ENCODE peak calls at places on chromosomes 7 and 10, in four cellular contexts. G, D, K and L are unnamed samples.

GRCh38 chr10:30059209-30060107 is at the start of gene JCAD:
- DNase-seq in G (no peak), K (peak; percentile 66), D (peak; percentile 73), L (no peak)

GRCh38 chr10:86067436-86068050 is 299.1 kb downstream of the GRID1 start:
- DNase-seq in G (no peak), K (no peak), D (no peak), L (no peak)

GRCh38 chr7:29337628-29338116 is 143.1 kb downstream of the CHN2 start:
- DNase-seq in K (no peak), G (no peak), D (no peak), L (no peak)

GRCh38 chr10:122089343-122090015 is 100.5 kb downstream of the TACC2 start:
- DNase-seq in D (no peak), G (peak; percentile 20), K (no peak), L (no peak)

GRCh38 chr10:88147000-88147798 is 283.8 kb downstream of the PTEN start:
- DNase-seq in D (no peak), K (no peak), G (no peak), L (no peak)

GRCh38 chr10:30047924-30048531 is 11.4 kb downstream of the JCAD start:
- DNase-seq in G (no peak), D (no peak), K (no peak), L (no peak)

GRCh38 chr7:44101966-44102845 is 1.9 kb upstream of the AEBP1 start:
- DNase-seq in D (no peak), G (no peak), K (no peak), L (no peak)

GRCh38 chr10:71726673-71727428 is 7.3 kb upstream of the C10orf105 start:
- DNase-seq in G (no peak), D (no peak), K (no peak), L (peak; percentile 69)

GRCh38 chr10:111295788-111296187 is 219.0 kb downstream of the ADRA2A start:
- DNase-seq in D (no peak), K (no peak), G (no peak), L (no peak)

GRCh38 chr7:1090236-1090635 is 2.3 kb downstream of the GPER1 start:
- DNase-seq in G (no peak), K (no peak), D (no peak), L (no peak)
- TF ChIP-seq EZH2 in G (no peak), K (no peak), D (no peak), L (no peak)

DNA sequence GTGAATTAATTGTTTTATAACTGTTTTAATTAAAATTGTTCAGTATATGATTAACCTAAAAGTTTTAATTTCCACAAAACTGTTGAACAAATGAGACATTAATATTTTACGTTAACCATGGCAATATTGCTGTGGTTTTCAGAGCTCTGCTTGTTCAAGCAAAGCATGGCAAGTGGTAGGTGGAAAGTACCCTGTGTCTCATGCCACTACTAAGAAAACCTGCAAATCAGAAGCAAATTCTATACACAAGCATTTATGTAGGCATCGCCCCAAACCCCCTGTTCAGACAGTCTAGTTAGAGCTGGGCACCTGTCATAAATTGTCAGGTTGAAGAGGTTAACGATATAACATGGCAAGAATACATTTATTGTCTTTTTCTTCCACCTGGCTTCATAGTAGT is 66.2 kb downstream of the AUTS2 start:
- DNase-seq in K (no peak), G (no peak), D (no peak), L (no peak)
- TF ChIP-seq JUNB in K (no peak), G (no peak), D (no peak), L (no peak)

GRCh38 chr10:131310054-131310903 is 1.2 kb downstream of the TCERG1L start:
- DNase-seq in D (peak; percentile 24), K (no peak), G (no peak), L (no peak)
- TF ChIP-seq EZH2 in D (no peak), K (no peak), G (no peak), L (no peak)

GRCh38 chr10:69407621-69408301 is 9.0 kb downstream of the TACR2 start:
- DNase-seq in D (peak; percentile 58), K (no peak), G (no peak), L (no peak)
- TF ChIP-seq JUNB in D (no peak), K (no peak), G (no peak), L (no peak)

GRCh38 chr10:103454026-103454425 is 1.9 kb upstream of the CALHM2 start:
- DNase-seq in G (no peak), D (no peak), K (no peak), L (no peak)
- TF ChIP-seq EZH2 in G (no peak), D (no peak), K (no peak), L (no peak)